ENCODE peak calls at places on chromosome 22, in ten cellular contexts. U is OCI-LY7, Y is adrenal gland, M is mucosa of descending colon, H is A549, A is A673, N is esophagus squamous epithelium, L is neuronal stem cell, B is right lobe of liver, R is hepatocyte. G is an unnamed sample. For H3K9me3, the result is how much of the 10 kb centered on the place peaks cover.

GRCh38 chr22:18148508-18148965 is 1.4 kb upstream of the USP18 start:
- DNase-seq in L (no peak), R (peak), N (no peak), B (peak), Y (no peak), M (no peak), H (no peak), A (no peak), U (no peak), G (no peak)

GRCh38 chr22:17314472-17314871 is 54.8 kb upstream of the CECR2 start:
- DNase-seq in N (no peak), H (no peak), U (no peak), B (no peak), L (no peak), A (no peak), Y (no peak), R (no peak), M (no peak), G (no peak)

GRCh38 chr22:46088541-46089311 is 61.6 kb upstream of the PPARA start:
- DNase-seq in A (no peak), L (no peak), B (peak), M (peak), N (no peak), R (no peak), Y (peak), H (no peak), U (no peak), G (peak)

GRCh38 chr22:17931400-17931825 is 92.9 kb downstream of the MICAL3 start:
- DNase-seq in Y (peak), R (no peak), U (no peak), N (no peak), L (no peak), B (peak), M (peak), A (no peak), H (no peak), G (no peak)

GRCh38 chr22:17865183-17866055 is 91.2 kb upstream of the BID start:
- DNase-seq in B (no peak), U (no peak), N (no peak), A (no peak), R (no peak), H (no peak), L (no peak), Y (no peak), M (peak), G (no peak)

GRCh38 chr22:32649515-32650200 is 151.8 kb upstream of the TIMP3 start:
- DNase-seq in H (no peak), U (no peak), A (no peak), Y (no peak), M (no peak), L (no peak), N (no peak), B (no peak), R (peak), G (no peak)

GRCh38 chr22:46289244-46289891 is 7.3 kb upstream of the GTSE1 start:
- DNase-seq in L (no peak), Y (no peak), R (no peak), N (no peak), M (no peak), A (no peak), B (no peak), U (no peak), H (no peak), G (no peak)

GRCh38 chr22:36727927-36728488 is 24.5 kb upstream of the CACNG2 start:
- DNase-seq in B (peak), R (no peak), H (no peak), A (no peak), U (no peak), Y (no peak), N (no peak), M (no peak), L (no peak), G (no peak)

GRCh38 chr22:35306350-35306967 is 6.8 kb downstream of the TOM1 start:
- DNase-seq in L (peak), M (no peak), A (peak), N (no peak), B (no peak), Y (no peak), H (no peak), U (peak), R (no peak), G (no peak)

GRCh38 chr22:18024276-18024939 is at the start of gene MICAL3:
- DNase-seq in H (peak), R (peak), B (peak), A (peak), M (peak), U (peak), L (peak), N (no peak), Y (peak), G (peak)

GRCh38 chr22:41524809-41525449 is 19.3 kb downstream of the POLR3H start:
- DNase-seq in L (no peak), N (no peak), Y (peak), M (no peak), A (peak), H (no peak), B (no peak), U (no peak), R (no peak), G (no peak)

GRCh38 chr22:32527756-32528155 is 53.1 kb downstream of the FBXO7 start:
- DNase-seq in M (no peak), B (no peak), H (no peak), A (no peak), Y (no peak), U (no peak), N (no peak), R (no peak), L (no peak), G (peak)

GRCh38 chr22:33756508-33756949 is 163.7 kb downstream of the LARGE1 start:
- DNase-seq in M (no peak), B (no peak), R (peak), A (no peak), Y (no peak), L (no peak), N (no peak), H (no peak), U (peak), G (no peak)

GRCh38 chr22:30386960-30387848 is at the start of gene RNF215:
- DNase-seq in U (peak), N (no peak), L (peak), M (peak), Y (peak), B (peak), H (peak), A (peak), R (peak), G (peak)

GRCh38 chr22:23512348-23512705 is 67.8 kb downstream of the IGLL1 start:
- DNase-seq in R (no peak), M (no peak), H (no peak), A (no peak), U (no peak), B (no peak), Y (peak), L (no peak), N (no peak), G (no peak)

GRCh38 chr22:24338701-24339451 is 68.2 kb downstream of the SPECC1L start:
- DNase-seq in N (no peak), B (no peak), U (no peak), H (no peak), M (no peak), Y (peak), A (no peak), R (peak), L (peak), G (no peak)

GRCh38 chr22:37206841-37207821 is 5.1 kb downstream of the SSTR3 start:
- DNase-seq in H (no peak), A (no peak), R (no peak), N (no peak), U (no peak), Y (no peak), B (no peak), L (no peak), M (no peak), G (no peak)

GRCh38 chr22:19566599-19567382 is 42.6 kb upstream of the CLDN5 start:
- DNase-seq in M (no peak), N (no peak), B (no peak), R (no peak), Y (no peak), U (no peak), A (no peak), H (no peak), L (no peak), G (no peak)

GRCh38 chr22:45511847-45512261 is 9.2 kb downstream of the FBLN1 start:
- DNase-seq in R (peak), L (no peak), M (peak), A (no peak), U (no peak), B (no peak), H (no peak), N (no peak), Y (peak), G (no peak)

GRCh38 chr22:32901925-32902324 is 100.4 kb downstream of the TIMP3 start:
- DNase-seq in N (no peak), A (no peak), R (no peak), U (no peak), H (no peak), M (no peak), Y (no peak), L (no peak), B (no peak), G (no peak)

GRCh38 chr22:24536089-24536488 is 18.8 kb downstream of the GUCD1 start:
- DNase-seq in H (no peak), N (no peak), L (no peak), M (no peak), U (no peak), B (no peak), A (no peak), R (no peak), Y (no peak), G (no peak)

GRCh38 chr22:30435674-30436126 is 10.1 kb downstream of the MTFP1 start:
- DNase-seq in L (no peak), B (no peak), R (no peak), N (no peak), U (peak), H (no peak), Y (peak), A (peak), M (peak), G (no peak)

GRCh38 chr22:33781396-33781795 is 138.9 kb downstream of the LARGE1 start:
- DNase-seq in Y (no peak), A (no peak), L (no peak), H (no peak), U (no peak), M (no peak), R (peak), N (no peak), B (no peak), G (no peak)

GRCh38 chr22:35444685-35445399 is 44.9 kb downstream of the MCM5 start:
- DNase-seq in U (no peak), B (no peak), L (no peak), M (no peak), R (no peak), H (no peak), A (no peak), N (no peak), Y (no peak), G (no peak)

GRCh38 chr22:42425337-42425988 is 6.7 kb downstream of the NFAM1 start:
- DNase-seq in U (no peak), L (no peak), Y (no peak), B (no peak), A (no peak), M (no peak), R (no peak), N (no peak), H (no peak), G (no peak)

GRCh38 chr22:31393890-31394289 is 5.5 kb upstream of the DRG1 start:
- DNase-seq in R (no peak), B (no peak), M (no peak), L (no peak), N (no peak), U (peak), Y (no peak), A (no peak), H (no peak), G (no peak)

GRCh38 chr22:20315337-20316216 is 4.3 kb downstream of the DGCR6L start:
- DNase-seq in L (no peak), B (no peak), A (no peak), U (no peak), R (no peak), Y (no peak), N (no peak), M (no peak), H (no peak), G (no peak)

GRCh38 chr22:30344447-30345200 is 12.1 kb downstream of the SF3A1 start:
- DNase-seq in L (no peak), Y (no peak), N (no peak), M (no peak), H (no peak), A (no peak), U (no peak), R (no peak), B (no peak), G (no peak)

GRCh38 chr22:37630839-37631435 is 8.5 kb upstream of the SH3BP1 start:
- DNase-seq in Y (no peak), M (no peak), R (peak), B (peak), N (no peak), H (no peak), A (no peak), U (no peak), L (no peak), G (peak)

GRCh38 chr22:29971607-29972006 is 88.6 kb downstream of the MTMR3 start:
- DNase-seq in H (no peak), U (no peak), A (no peak), B (no peak), L (no peak), M (no peak), N (no peak), Y (no peak), R (no peak), G (no peak)

GRCh38 chr22:44130076-44130711 is 50.5 kb upstream of the PARVG start:
- DNase-seq in Y (no peak), R (no peak), U (no peak), L (no peak), B (no peak), H (no peak), M (no peak), N (no peak), A (no peak), G (peak)
- H3K4me3 ChIP-seq in Y (no peak), R (no peak), U (no peak), L (no peak), B (no peak), H (no peak), M (no peak), N (no peak), A (no peak), G (no peak)

DNA sequence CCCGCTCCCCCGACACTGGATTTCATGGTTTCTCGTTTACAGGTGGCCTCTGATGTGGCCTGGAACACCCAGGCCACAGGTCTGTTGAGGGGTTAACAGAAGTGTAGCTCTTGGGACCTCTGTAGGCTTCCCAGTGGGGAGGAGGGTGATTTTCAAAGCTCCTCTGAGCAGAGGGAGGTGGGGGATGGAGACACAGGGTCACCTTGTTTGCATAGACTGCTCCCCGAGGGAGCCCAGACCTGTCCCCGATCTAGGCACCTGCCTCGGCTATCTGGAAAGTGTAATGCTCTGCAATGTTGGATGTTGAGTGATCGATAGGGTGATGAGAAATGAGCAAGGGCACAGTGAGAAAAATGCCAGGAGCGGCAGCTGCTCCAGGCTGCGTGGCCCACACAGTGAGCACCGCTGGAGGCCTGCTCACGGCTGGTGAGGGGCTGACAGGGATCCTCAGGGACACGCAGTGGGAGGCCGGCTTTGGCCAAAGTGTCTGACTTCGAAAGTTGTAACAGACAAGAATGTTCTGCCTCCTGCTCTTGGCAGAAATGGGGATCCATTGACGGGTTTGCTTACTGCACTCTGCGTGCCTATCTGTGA is 594.1 kb downstream of the BRD1 start:
- DNase-seq in A (no peak), U (no peak), M (no peak), Y (no peak), R (no peak), H (no peak), L (no peak), B (peak), N (no peak), G (no peak)
- H3K9me3 ChIP-seq in A (under half), U (under half), M (under half), Y (under half), R (under half), H (under half), L (under half), B (under half), N (under half), G (under half)

GRCh38 chr22:26610072-26610958 is 7.5 kb downstream of the CRYBB1 start:
- DNase-seq in M (peak), Y (peak), B (no peak), N (no peak), U (peak), H (no peak), A (peak), R (no peak), L (no peak), G (no peak)
- H3K4me3 ChIP-seq in M (no peak), Y (no peak), B (no peak), N (no peak), U (peak), H (no peak), A (no peak), R (no peak), L (peak), G (no peak)

GRCh38 chr22:48511211-48511610 is 1316.5 kb downstream of the BRD1 start:
- DNase-seq in L (no peak), R (no peak), Y (no peak), H (no peak), U (no peak), B (no peak), N (no peak), A (no peak), M (no peak), G (no peak)
- H3K9me3 ChIP-seq in L (under half), R (under half), Y (under half), H (under half), U (under half), B (under half), N (under half), A (under half), M (under half), G (under half)

GRCh38 chr22:28883917-28884753 is 763 bp downstream of the ZNRF3 start:
- DNase-seq in R (peak), M (peak), H (peak), B (peak), L (peak), U (peak), N (no peak), A (peak), Y (peak), G (peak)
- H3K4me3 ChIP-seq in R (peak), M (peak), H (peak), B (peak), L (peak), U (peak), N (peak), A (peak), Y (peak), G (peak)

GRCh38 chr22:49052023-49052538 is 775.6 kb downstream of the BRD1 start:
- DNase-seq in N (no peak), L (no peak), Y (no peak), A (no peak), U (no peak), H (no peak), B (no peak), R (no peak), M (peak), G (no peak)

GRCh38 chr22:49053574-49053973 is 774.1 kb downstream of the BRD1 start:
- DNase-seq in A (no peak), L (no peak), B (no peak), H (no peak), R (no peak), Y (no peak), U (no peak), N (no peak), M (no peak), G (no peak)

GRCh38 chr22:49051491-49052022 is 776.1 kb downstream of the BRD1 start:
- DNase-seq in M (no peak), N (no peak), R (no peak), H (no peak), U (no peak), B (no peak), Y (no peak), A (no peak), L (no peak), G (no peak)

GRCh38 chr22:49055406-49055805 is 772.3 kb downstream of the BRD1 start:
- DNase-seq in R (no peak), H (no peak), B (no peak), L (no peak), N (no peak), A (no peak), Y (no peak), U (no peak), M (no peak), G (no peak)

DNA sequence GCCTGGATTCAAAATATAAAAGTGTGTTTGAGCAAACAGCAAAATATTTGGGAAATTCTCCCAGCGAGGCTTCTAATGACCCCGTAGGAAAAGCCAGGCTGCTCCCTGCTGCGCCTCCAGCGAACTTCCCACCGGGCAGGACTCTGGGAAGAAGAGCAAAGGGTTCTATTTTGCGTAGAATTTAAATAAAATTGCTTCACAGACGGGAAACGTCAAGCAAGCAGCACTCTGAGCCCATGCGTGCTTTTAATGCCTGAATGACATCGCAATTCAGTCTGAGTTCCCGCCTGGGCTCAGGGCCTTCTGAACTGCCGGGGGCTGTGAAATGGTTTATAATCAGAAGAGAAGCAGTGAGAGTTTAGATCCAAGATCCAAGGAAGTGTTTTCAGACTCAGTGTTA is 775.1 kb downstream of the BRD1 start:
- DNase-seq in Y (no peak), H (no peak), A (no peak), B (no peak), N (no peak), R (no peak), L (no peak), M (no peak), U (no peak), G (no peak)
- H3K9me3 ChIP-seq in Y (under half), H (under half), A (under half), B (under half), N (under half), R (under half), L (under half), M (under half), U (under half), G (under half)

DNA sequence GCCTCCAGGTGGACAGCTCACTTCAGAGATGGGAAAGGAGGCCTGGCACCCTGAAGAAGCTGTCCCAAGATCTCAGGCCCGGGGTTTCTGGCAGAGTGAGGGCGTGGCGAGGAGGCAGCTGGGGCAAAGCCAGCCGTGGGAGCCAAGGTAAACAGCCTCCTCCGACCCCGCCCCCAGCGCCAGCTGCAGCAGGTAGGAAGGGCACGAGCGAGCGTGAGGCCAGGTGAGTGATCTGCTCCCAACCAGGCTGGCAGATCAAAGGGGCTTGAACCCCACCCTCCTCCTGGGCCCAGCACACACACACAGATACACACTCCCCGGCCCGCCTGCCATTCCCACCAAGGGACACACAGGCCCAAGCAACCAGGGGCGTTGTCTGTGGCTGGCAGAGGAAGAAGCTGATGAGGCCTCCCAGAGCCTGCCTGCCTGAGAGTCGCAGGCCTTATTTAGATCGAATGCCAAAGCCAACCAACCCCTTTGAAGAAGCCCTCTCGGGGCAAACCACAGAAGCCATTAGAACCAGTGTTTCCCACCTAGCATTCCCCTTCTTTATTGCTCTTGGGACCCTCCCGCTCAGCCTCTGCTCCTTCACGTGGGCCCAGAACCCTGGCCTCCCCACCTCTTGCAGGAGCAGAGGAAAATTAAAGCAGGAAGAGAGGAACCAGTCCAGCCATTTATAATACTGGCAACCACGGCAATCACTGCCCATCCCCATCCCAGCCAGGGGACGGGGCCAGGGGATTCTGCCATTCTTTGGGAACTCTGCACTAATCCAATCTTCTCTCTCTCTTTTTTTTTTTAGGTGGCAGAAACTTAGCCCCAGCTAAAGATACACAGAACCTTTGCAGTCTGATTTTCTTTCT is 5.0 kb downstream of the PDGFB start:
- DNase-seq in Y (no peak), L (no peak), M (peak), N (no peak), A (no peak), B (peak), R (no peak), U (no peak), H (no peak), G (no peak)
- H3K4me3 ChIP-seq in Y (no peak), L (no peak), M (no peak), N (no peak), A (no peak), B (no peak), R (no peak), U (no peak), H (no peak), G (no peak)

DNA sequence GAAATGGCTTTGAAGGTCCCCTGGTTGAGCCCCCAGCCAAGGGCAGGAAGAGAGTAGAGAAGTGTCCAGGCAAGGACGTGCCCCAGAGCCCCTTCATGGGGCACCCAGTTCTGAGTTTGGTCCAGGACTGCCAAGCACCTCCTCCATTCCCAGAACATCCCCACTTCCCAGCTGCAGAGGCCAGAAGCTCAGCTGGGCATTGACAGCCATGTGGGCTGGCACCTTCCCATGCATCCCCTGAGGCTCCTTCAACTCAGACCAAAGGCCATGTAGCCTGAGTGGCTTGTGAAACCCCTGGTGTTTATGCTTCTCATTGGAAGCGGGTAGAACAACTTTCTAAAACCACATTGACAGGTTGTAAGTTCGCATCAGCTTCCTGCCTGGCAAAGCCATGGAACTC is 789.6 kb downstream of the TBC1D22A start:
- DNase-seq in N (no peak), M (no peak), R (no peak), H (no peak), B (no peak), L (no peak), A (no peak), U (no peak), Y (no peak), G (no peak)
- H3K9me3 ChIP-seq in N (under half), M (under half), R (under half), H (under half), B (under half), L (under half), A (under half), U (under half), Y (under half), G (under half)

G was measured in BE2C.